ENCODE peak calls at places on chromosomes 6 and 20, in four cellular contexts. N is ovary; G is stimulated activated CD4-positive, alpha-beta T cell treated with anti-CD3 and anti-CD28 coated beads, Interleukin-1b, Interleukin-23, amount 100 ng/mL, for 48 hours; V is activated naive CD8-positive, alpha-beta T cell treated with anti-CD3 and anti-CD28 coated beads, Interleukin-2, amount 50 U/mL, for 24 hours. H is an unnamed sample.

GRCh38 chr6:69096681-69097080 is 461.6 kb downstream of the ADGRB3 start:
- DNase-seq in G (no peak), N (no peak), V (no peak), H (no peak)

GRCh38 chr6:154249499-154250298 is 106.9 kb downstream of the IPCEF1 start:
- DNase-seq in V (no peak), G (no peak), N (no peak), H (peak; percentile 56)

GRCh38 chr20:57996936-57997629 is 231.4 kb downstream of the ANKRD60 start:
- DNase-seq in V (peak; percentile 8), G (no peak), N (no peak), H (peak; percentile 18)

GRCh38 chr6:120230008-120230407 is 880.4 kb upstream of the MAN1A1 start:
- DNase-seq in V (no peak), G (no peak), N (no peak), H (no peak)

GRCh38 chr6:32181148-32181702 is 2.8 kb downstream of the AGER start:
- DNase-seq in G (no peak), V (no peak), N (no peak), H (no peak)

GRCh38 chr6:5752282-5752681 is 254.4 kb downstream of the NRN1 start:
- DNase-seq in V (no peak), G (no peak), N (no peak), H (no peak)

GRCh38 chr6:125923371-125923877 is 33.1 kb upstream of the HINT3 start:
- DNase-seq in G (no peak), N (no peak), V (no peak), H (no peak)

GRCh38 chr20:49308875-49309274 is 31.0 kb upstream of the ZNFX1 start:
- DNase-seq in V (no peak), G (no peak), N (no peak), H (no peak)

GRCh38 chr6:156557269-156557885 is 219.8 kb upstream of the ARID1B start:
- DNase-seq in G (no peak), N (no peak), V (no peak), H (no peak)

GRCh38 chr6:158638393-158638792 is 6.2 kb downstream of the DYNLT1 start:
- DNase-seq in N (peak; percentile 21), V (no peak), G (no peak), H (peak; percentile 7)

GRCh38 chr6:35051393-35051792 is 89.7 kb downstream of the TCP11 start:
- DNase-seq in N (no peak), V (no peak), G (no peak), H (no peak)

GRCh38 chr6:155061381-155061780 is 66.3 kb downstream of the TIAM2 start:
- DNase-seq in N (no peak), V (no peak), G (no peak), H (no peak)

GRCh38 chr6:106199998-106200397 is 113.9 kb downstream of the PRDM1 start:
- DNase-seq in N (no peak), G (no peak), V (no peak), H (no peak)

GRCh38 chr20:1804554-1804956 is 90.7 kb upstream of the SIRPA start:
- DNase-seq in V (no peak), G (no peak), N (no peak), H (no peak)

GRCh38 chr6:117401799-117402198 is 23.9 kb downstream of the ROS1 start:
- DNase-seq in G (no peak), N (no peak), V (no peak), H (no peak)

GRCh38 chr6:128179890-128180440 is 279.1 kb upstream of the THEMIS start:
- DNase-seq in N (no peak), V (no peak), G (no peak), H (no peak)